ENCODE peak calls at places on chromosomes 2 and 18, in seven cellular contexts. One of them, this sample, is unnamed.

GRCh38 chr18:44742741-44743311 is 62.1 kb downstream of the SETBP1 start:
- DNase-seq in GM23338: peak; percentile 5
- DNase-seq in PC-3: no peak
- DNase-seq in PC-9: no peak
- DNase-seq in MM.1S: no peak
- DNase-seq in GM23248: peak; percentile 67
- DNase-seq in neural progenitor cell: peak; percentile 31
- DNase-seq in this sample: peak; percentile 66

GRCh38 chr2:30971291-30972025 is 164.2 kb upstream of the CAPN13 start:
- DNase-seq in GM23248: peak; percentile 70
- DNase-seq in neural progenitor cell: no peak
- DNase-seq in GM23338: no peak
- DNase-seq in MM.1S: no peak
- DNase-seq in PC-9: no peak
- DNase-seq in PC-3: no peak
- DNase-seq in this sample: no peak

GRCh38 chr2:207337234-207338219 is 171.8 kb upstream of the KLF7 start:
- DNase-seq in neural progenitor cell: no peak
- DNase-seq in PC-9: peak; percentile 52
- DNase-seq in MM.1S: peak; percentile 77
- DNase-seq in PC-3: peak; percentile 50
- DNase-seq in GM23248: peak; percentile 43
- DNase-seq in GM23338: no peak
- DNase-seq in this sample: no peak

GRCh38 chr2:149908731-149909690 is 321.4 kb upstream of the MMADHC start:
- DNase-seq in PC-3: peak; percentile 75
- DNase-seq in GM23248: no peak
- DNase-seq in MM.1S: no peak
- DNase-seq in PC-9: no peak
- DNase-seq in GM23338: no peak
- DNase-seq in neural progenitor cell: no peak
- DNase-seq in this sample: no peak

GRCh38 chr2:196415384-196415783 is 224.1 kb upstream of the CCDC150 start:
- DNase-seq in MM.1S: no peak
- DNase-seq in PC-3: no peak
- DNase-seq in PC-9: no peak
- DNase-seq in GM23248: no peak
- DNase-seq in GM23338: no peak
- DNase-seq in neural progenitor cell: no peak
- DNase-seq in this sample: no peak

GRCh38 chr2:230881840-230882239 is 17.1 kb downstream of the ITM2C start:
- DNase-seq in GM23338: no peak
- DNase-seq in MM.1S: no peak
- DNase-seq in PC-3: no peak
- DNase-seq in neural progenitor cell: no peak
- DNase-seq in GM23248: no peak
- DNase-seq in PC-9: no peak
- DNase-seq in this sample: no peak

GRCh38 chr2:200396726-200397348 is 90.3 kb downstream of the SPATS2L start:
- DNase-seq in GM23338: no peak
- DNase-seq in PC-3: peak; percentile 45
- DNase-seq in MM.1S: no peak
- DNase-seq in GM23248: peak; percentile 57
- DNase-seq in neural progenitor cell: no peak
- DNase-seq in PC-9: peak; percentile 65
- DNase-seq in this sample: no peak

GRCh38 chr2:240703417-240704341 is 12.0 kb downstream of the AQP12A start:
- DNase-seq in neural progenitor cell: no peak
- DNase-seq in PC-9: no peak
- DNase-seq in GM23248: no peak
- DNase-seq in MM.1S: no peak
- DNase-seq in GM23338: no peak
- DNase-seq in PC-3: no peak
- DNase-seq in this sample: no peak

GRCh38 chr2:39033980-39034379 is 86.9 kb downstream of the SOS1 start:
- DNase-seq in PC-3: peak; percentile 60
- DNase-seq in MM.1S: no peak
- DNase-seq in GM23248: peak; percentile 61
- DNase-seq in neural progenitor cell: no peak
- DNase-seq in GM23338: no peak
- DNase-seq in PC-9: peak; percentile 53
- DNase-seq in this sample: no peak

GRCh38 chr2:37982147-37982582 is 57.1 kb downstream of the RMDN2 start:
- DNase-seq in GM23338: peak; percentile 81
- DNase-seq in PC-9: peak; percentile 48
- DNase-seq in GM23248: peak; percentile 80
- DNase-seq in MM.1S: peak; percentile 41
- DNase-seq in neural progenitor cell: peak; percentile 64
- DNase-seq in PC-3: peak; percentile 79
- DNase-seq in this sample: peak; percentile 60

GRCh38 chr2:9655441-9656269 is 24.9 kb upstream of the YWHAQ start:
- DNase-seq in neural progenitor cell: no peak
- DNase-seq in MM.1S: no peak
- DNase-seq in PC-3: peak; percentile 84
- DNase-seq in GM23248: peak; percentile 96
- DNase-seq in PC-9: peak; percentile 70
- DNase-seq in GM23338: no peak
- DNase-seq in this sample: no peak

GRCh38 chr18:55300469-55301195 is 287.4 kb downstream of the TCF4 start:
- DNase-seq in GM23338: peak; percentile 40
- DNase-seq in GM23248: peak; percentile 91
- DNase-seq in PC-9: no peak
- DNase-seq in PC-3: no peak
- DNase-seq in neural progenitor cell: no peak
- DNase-seq in MM.1S: no peak
- DNase-seq in this sample: peak; percentile 65

GRCh38 chr18:24611075-24611474 is 150.6 kb downstream of the HRH4 start:
- DNase-seq in neural progenitor cell: peak; percentile 24
- DNase-seq in PC-9: no peak
- DNase-seq in GM23248: no peak
- DNase-seq in PC-3: no peak
- DNase-seq in MM.1S: no peak
- DNase-seq in GM23338: peak; percentile 56
- DNase-seq in this sample: no peak

GRCh38 chr2:132692816-132693215 is 22.8 kb upstream of the LYPD1 start:
- DNase-seq in GM23338: no peak
- DNase-seq in PC-3: no peak
- DNase-seq in GM23248: peak; percentile 25
- DNase-seq in MM.1S: no peak
- DNase-seq in neural progenitor cell: no peak
- DNase-seq in PC-9: no peak
- DNase-seq in this sample: no peak

GRCh38 chr2:66582975-66583842 is 148.3 kb downstream of the MEIS1 start:
- DNase-seq in GM23338: peak; percentile 49
- DNase-seq in PC-9: no peak
- DNase-seq in neural progenitor cell: no peak
- DNase-seq in GM23248: no peak
- DNase-seq in PC-3: no peak
- DNase-seq in MM.1S: no peak
- DNase-seq in this sample: no peak

GRCh38 chr2:170883683-170884082 is 45.4 kb upstream of the GORASP2 start:
- DNase-seq in GM23248: no peak
- DNase-seq in MM.1S: no peak
- DNase-seq in PC-9: no peak
- DNase-seq in GM23338: no peak
- DNase-seq in PC-3: no peak
- DNase-seq in neural progenitor cell: no peak
- DNase-seq in this sample: no peak

DNA sequence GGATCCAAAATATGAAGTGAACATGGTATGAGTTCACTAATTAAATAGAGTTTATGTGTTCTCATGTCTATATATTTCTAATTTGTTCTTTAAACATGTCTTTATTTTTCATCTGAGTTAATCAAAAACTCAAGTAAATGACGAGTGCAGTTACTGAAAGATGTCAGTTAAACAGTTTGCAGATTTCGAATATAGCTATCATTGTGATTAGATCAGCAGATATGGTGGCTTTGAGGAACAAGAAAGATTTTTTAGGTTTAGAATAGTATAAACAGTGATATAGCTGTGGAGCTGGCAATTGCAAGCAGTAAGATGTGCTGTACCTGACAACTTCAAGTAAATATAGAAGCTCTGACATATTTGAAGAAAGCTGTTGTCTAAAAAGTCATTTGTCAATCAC is 49.7 kb downstream of the TANK start:
- DNase-seq in neural progenitor cell: no peak
- DNase-seq in GM23338: no peak
- DNase-seq in GM23248: no peak
- DNase-seq in MM.1S: no peak
- DNase-seq in PC-3: no peak
- DNase-seq in PC-9: no peak
- DNase-seq in this sample: no peak
- H3F3A ChIP-seq in neural progenitor cell: no peaks in the 10 kb centered on the region
- H3F3A ChIP-seq in GM23338: no peaks in the 10 kb centered on the region
- H3F3A ChIP-seq in GM23248: peaks cover 9% of the 10 kb centered on the region
- H3F3A ChIP-seq in MM.1S: no peaks in the 10 kb centered on the region
- H3F3A ChIP-seq in PC-3: no peaks in the 10 kb centered on the region
- H3F3A ChIP-seq in PC-9: no peaks in the 10 kb centered on the region
- H3F3A ChIP-seq in this sample: peaks cover 7% of the 10 kb centered on the region

GRCh38 chr18:63149200-63149587 is 170.4 kb downstream of the BCL2 start:
- DNase-seq in PC-9: peak; percentile 1
- DNase-seq in GM23248: no peak
- DNase-seq in MM.1S: no peak
- DNase-seq in GM23338: peak; percentile 17
- DNase-seq in neural progenitor cell: peak; percentile 21
- DNase-seq in PC-3: no peak
- DNase-seq in this sample: no peak

GRCh38 chr18:63146185-63146584 is 173.4 kb downstream of the BCL2 start:
- DNase-seq in PC-9: no peak
- DNase-seq in MM.1S: no peak
- DNase-seq in GM23248: no peak
- DNase-seq in PC-3: no peak
- DNase-seq in neural progenitor cell: no peak
- DNase-seq in GM23338: no peak
- DNase-seq in this sample: no peak

GRCh38 chr18:63148449-63149199 is 170.9 kb downstream of the BCL2 start:
- DNase-seq in GM23248: peak; percentile 87
- DNase-seq in GM23338: no peak
- DNase-seq in PC-9: peak; percentile 17
- DNase-seq in MM.1S: no peak
- DNase-seq in PC-3: no peak
- DNase-seq in neural progenitor cell: no peak
- DNase-seq in this sample: no peak

GRCh38 chr18:63147973-63148372 is 171.6 kb downstream of the BCL2 start:
- DNase-seq in GM23248: peak; percentile 30
- DNase-seq in neural progenitor cell: no peak
- DNase-seq in PC-9: no peak
- DNase-seq in GM23338: no peak
- DNase-seq in MM.1S: no peak
- DNase-seq in PC-3: no peak
- DNase-seq in this sample: no peak

DNA sequence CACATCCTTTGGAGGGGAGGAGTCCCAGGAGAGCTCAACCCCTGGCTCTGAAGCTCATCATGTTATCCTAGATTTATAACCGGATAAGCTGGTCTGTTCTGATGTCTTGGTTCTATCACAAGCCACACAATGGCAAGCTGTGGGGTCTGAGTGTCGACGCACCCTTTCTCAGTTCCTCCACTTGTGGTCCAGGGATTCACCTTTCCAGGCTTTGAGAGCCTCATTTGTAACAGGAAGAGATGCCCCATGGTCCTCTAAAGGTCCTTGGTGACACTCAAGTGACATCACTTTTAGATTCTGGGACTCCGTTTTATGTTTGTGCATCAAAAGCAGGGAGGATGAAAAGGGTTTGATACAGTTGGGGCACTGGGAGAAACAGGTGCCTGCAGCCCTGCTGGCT is 172.6 kb downstream of the BCL2 start:
- DNase-seq in PC-9: peak; percentile 17
- DNase-seq in GM23338: no peak
- DNase-seq in neural progenitor cell: no peak
- DNase-seq in MM.1S: no peak
- DNase-seq in PC-3: no peak
- DNase-seq in GM23248: no peak
- DNase-seq in this sample: no peak
- H3F3A ChIP-seq in PC-9: no peaks in the 10 kb centered on the region
- H3F3A ChIP-seq in GM23338: no peaks in the 10 kb centered on the region
- H3F3A ChIP-seq in neural progenitor cell: no peaks in the 10 kb centered on the region
- H3F3A ChIP-seq in MM.1S: peaks cover 14% of the 10 kb centered on the region
- H3F3A ChIP-seq in PC-3: no peaks in the 10 kb centered on the region
- H3F3A ChIP-seq in GM23248: no peaks in the 10 kb centered on the region
- H3F3A ChIP-seq in this sample: no peaks in the 10 kb centered on the region

DNA sequence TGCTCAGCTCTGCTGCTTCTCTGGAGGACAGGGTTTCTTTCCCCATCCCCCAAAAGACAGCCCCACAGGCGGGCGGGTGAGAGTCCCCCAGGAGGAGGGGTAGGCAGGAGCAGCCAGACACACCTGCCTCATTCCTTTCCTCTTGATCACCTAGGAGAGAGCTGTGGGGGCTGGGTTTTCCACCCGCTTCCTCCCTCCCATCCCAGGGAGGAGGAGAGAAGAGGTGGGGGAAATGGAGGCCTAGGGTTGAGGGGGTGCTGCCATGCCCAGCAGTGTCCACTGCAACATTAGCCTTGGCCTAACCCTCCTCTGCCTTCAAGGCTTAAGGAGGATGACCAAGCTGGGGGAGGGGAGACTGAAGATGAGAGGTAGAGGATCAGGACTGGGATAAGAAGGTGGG is 14.7 kb downstream of the WNT10A start:
- DNase-seq in PC-3: peak; percentile 81
- DNase-seq in GM23338: peak; percentile 65
- DNase-seq in PC-9: peak; percentile 67
- DNase-seq in MM.1S: no peak
- DNase-seq in GM23248: no peak
- DNase-seq in neural progenitor cell: no peak
- DNase-seq in this sample: peak; percentile 28
- H3F3A ChIP-seq in PC-3: peaks cover 5% of the 10 kb centered on the region
- H3F3A ChIP-seq in GM23338: no peaks in the 10 kb centered on the region
- H3F3A ChIP-seq in PC-9: peaks cover 41% of the 10 kb centered on the region
- H3F3A ChIP-seq in MM.1S: peaks cover 46% of the 10 kb centered on the region
- H3F3A ChIP-seq in GM23248: no peaks in the 10 kb centered on the region
- H3F3A ChIP-seq in neural progenitor cell: no peaks in the 10 kb centered on the region
- H3F3A ChIP-seq in this sample: no peaks in the 10 kb centered on the region

GRCh38 chr2:218889937-218890336 is 9.3 kb downstream of the WNT10A start:
- DNase-seq in GM23248: no peak
- DNase-seq in PC-9: no peak
- DNase-seq in PC-3: no peak
- DNase-seq in neural progenitor cell: no peak
- DNase-seq in MM.1S: no peak
- DNase-seq in GM23338: no peak
- DNase-seq in this sample: no peak

GRCh38 chr2:218893349-218894167 is 12.9 kb downstream of the WNT10A start:
- DNase-seq in PC-9: no peak
- DNase-seq in neural progenitor cell: no peak
- DNase-seq in GM23338: no peak
- DNase-seq in PC-3: no peak
- DNase-seq in GM23248: no peak
- DNase-seq in MM.1S: no peak
- DNase-seq in this sample: peak; percentile 22

GRCh38 chr2:218892693-218893348 is 12.2 kb downstream of the WNT10A start:
- DNase-seq in GM23338: peak; percentile 78
- DNase-seq in PC-9: no peak
- DNase-seq in neural progenitor cell: peak; percentile 91
- DNase-seq in MM.1S: peak; percentile 93
- DNase-seq in GM23248: peak; percentile 76
- DNase-seq in PC-3: peak; percentile 84
- DNase-seq in this sample: peak; percentile 92

GRCh38 chr2:218890369-218890768 is 9.7 kb downstream of the WNT10A start:
- DNase-seq in MM.1S: no peak
- DNase-seq in neural progenitor cell: no peak
- DNase-seq in GM23248: no peak
- DNase-seq in PC-3: no peak
- DNase-seq in PC-9: no peak
- DNase-seq in GM23338: no peak
- DNase-seq in this sample: no peak

GRCh38 chr2:218891275-218892135 is 10.9 kb downstream of the WNT10A start:
- DNase-seq in MM.1S: no peak
- DNase-seq in GM23338: no peak
- DNase-seq in GM23248: no peak
- DNase-seq in PC-9: no peak
- DNase-seq in neural progenitor cell: no peak
- DNase-seq in PC-3: no peak
- DNase-seq in this sample: no peak
- H3F3A ChIP-seq in MM.1S: peaks cover 38% of the 10 kb centered on the region
- H3F3A ChIP-seq in GM23338: no peaks in the 10 kb centered on the region
- H3F3A ChIP-seq in GM23248: no peaks in the 10 kb centered on the region
- H3F3A ChIP-seq in PC-9: peaks cover 27% of the 10 kb centered on the region
- H3F3A ChIP-seq in neural progenitor cell: no peaks in the 10 kb centered on the region
- H3F3A ChIP-seq in PC-3: peaks cover 5% of the 10 kb centered on the region
- H3F3A ChIP-seq in this sample: no peaks in the 10 kb centered on the region

This sample was measured in SK-N-SH.